ENCODE peak calls at places on chromosomes 7 and 10, in five cellular contexts. One of them, this sample, is unnamed.

GRCh38 chr10:79351332-79351731 is 4.1 kb downstream of the PPIF start:
- DNase-seq in Kasumi-1: no peak
- DNase-seq in stimulated activated CD8-positive, alpha-beta memory T cell treated with anti-CD3 and anti-CD28 coated beads, Interleukin-15, amount 100 ng/mL, for 24 hours: no peak
- DNase-seq in adipocyte: no peak
- DNase-seq in activated CD4-positive, alpha-beta T cell treated with anti-CD3 and anti-CD28 coated beads, Interleukin-2, amount 50 U/mL, for 24 hours: no peak
- DNase-seq in this sample: no peak

GRCh38 chr7:130489140-130489967 is 2.5 kb upstream of the MEST start:
- DNase-seq in activated CD4-positive, alpha-beta T cell treated with anti-CD3 and anti-CD28 coated beads, Interleukin-2, amount 50 U/mL, for 24 hours: no peak
- DNase-seq in stimulated activated CD8-positive, alpha-beta memory T cell treated with anti-CD3 and anti-CD28 coated beads, Interleukin-15, amount 100 ng/mL, for 24 hours: no peak
- DNase-seq in Kasumi-1: no peak
- DNase-seq in adipocyte: peak
- DNase-seq in this sample: no peak

GRCh38 chr10:3192856-3193635 is 20.5 kb upstream of the PITRM1 start:
- DNase-seq in adipocyte: peak
- DNase-seq in activated CD4-positive, alpha-beta T cell treated with anti-CD3 and anti-CD28 coated beads, Interleukin-2, amount 50 U/mL, for 24 hours: no peak
- DNase-seq in stimulated activated CD8-positive, alpha-beta memory T cell treated with anti-CD3 and anti-CD28 coated beads, Interleukin-15, amount 100 ng/mL, for 24 hours: no peak
- DNase-seq in Kasumi-1: peak
- DNase-seq in this sample: no peak

GRCh38 chr10:17217661-17218306 is 10.3 kb upstream of the VIM start:
- DNase-seq in activated CD4-positive, alpha-beta T cell treated with anti-CD3 and anti-CD28 coated beads, Interleukin-2, amount 50 U/mL, for 24 hours: no peak
- DNase-seq in stimulated activated CD8-positive, alpha-beta memory T cell treated with anti-CD3 and anti-CD28 coated beads, Interleukin-15, amount 100 ng/mL, for 24 hours: no peak
- DNase-seq in adipocyte: peak
- DNase-seq in Kasumi-1: no peak
- DNase-seq in this sample: no peak

GRCh38 chr10:111560042-111560441 is 483.2 kb downstream of the ADRA2A start:
- DNase-seq in Kasumi-1: no peak
- DNase-seq in activated CD4-positive, alpha-beta T cell treated with anti-CD3 and anti-CD28 coated beads, Interleukin-2, amount 50 U/mL, for 24 hours: no peak
- DNase-seq in adipocyte: no peak
- DNase-seq in stimulated activated CD8-positive, alpha-beta memory T cell treated with anti-CD3 and anti-CD28 coated beads, Interleukin-15, amount 100 ng/mL, for 24 hours: no peak
- DNase-seq in this sample: no peak

GRCh38 chr10:78313636-78314035 is 280.0 kb downstream of the RPS24 start:
- DNase-seq in Kasumi-1: no peak
- DNase-seq in adipocyte: no peak
- DNase-seq in activated CD4-positive, alpha-beta T cell treated with anti-CD3 and anti-CD28 coated beads, Interleukin-2, amount 50 U/mL, for 24 hours: no peak
- DNase-seq in stimulated activated CD8-positive, alpha-beta memory T cell treated with anti-CD3 and anti-CD28 coated beads, Interleukin-15, amount 100 ng/mL, for 24 hours: no peak
- DNase-seq in this sample: no peak

GRCh38 chr7:13291010-13291409 is 603.6 kb downstream of the ARL4A start:
- DNase-seq in Kasumi-1: no peak
- DNase-seq in stimulated activated CD8-positive, alpha-beta memory T cell treated with anti-CD3 and anti-CD28 coated beads, Interleukin-15, amount 100 ng/mL, for 24 hours: no peak
- DNase-seq in activated CD4-positive, alpha-beta T cell treated with anti-CD3 and anti-CD28 coated beads, Interleukin-2, amount 50 U/mL, for 24 hours: no peak
- DNase-seq in adipocyte: peak
- DNase-seq in this sample: no peak

GRCh38 chr10:111175786-111176185 is 99.0 kb downstream of the ADRA2A start:
- DNase-seq in activated CD4-positive, alpha-beta T cell treated with anti-CD3 and anti-CD28 coated beads, Interleukin-2, amount 50 U/mL, for 24 hours: no peak
- DNase-seq in adipocyte: no peak
- DNase-seq in stimulated activated CD8-positive, alpha-beta memory T cell treated with anti-CD3 and anti-CD28 coated beads, Interleukin-15, amount 100 ng/mL, for 24 hours: no peak
- DNase-seq in Kasumi-1: no peak
- DNase-seq in this sample: no peak

GRCh38 chr10:101444058-101444457 is 90.1 kb downstream of the BTRC start:
- DNase-seq in activated CD4-positive, alpha-beta T cell treated with anti-CD3 and anti-CD28 coated beads, Interleukin-2, amount 50 U/mL, for 24 hours: no peak
- DNase-seq in stimulated activated CD8-positive, alpha-beta memory T cell treated with anti-CD3 and anti-CD28 coated beads, Interleukin-15, amount 100 ng/mL, for 24 hours: no peak
- DNase-seq in Kasumi-1: peak
- DNase-seq in adipocyte: peak
- DNase-seq in this sample: no peak

GRCh38 chr7:78224923-78225322 is 426.4 kb downstream of the PHTF2 start:
- DNase-seq in Kasumi-1: no peak
- DNase-seq in activated CD4-positive, alpha-beta T cell treated with anti-CD3 and anti-CD28 coated beads, Interleukin-2, amount 50 U/mL, for 24 hours: no peak
- DNase-seq in adipocyte: no peak
- DNase-seq in stimulated activated CD8-positive, alpha-beta memory T cell treated with anti-CD3 and anti-CD28 coated beads, Interleukin-15, amount 100 ng/mL, for 24 hours: no peak
- DNase-seq in this sample: no peak

GRCh38 chr7:94368371-94368791 is 26.3 kb upstream of the COL1A2 start:
- DNase-seq in adipocyte: peak
- DNase-seq in stimulated activated CD8-positive, alpha-beta memory T cell treated with anti-CD3 and anti-CD28 coated beads, Interleukin-15, amount 100 ng/mL, for 24 hours: no peak
- DNase-seq in Kasumi-1: no peak
- DNase-seq in activated CD4-positive, alpha-beta T cell treated with anti-CD3 and anti-CD28 coated beads, Interleukin-2, amount 50 U/mL, for 24 hours: no peak
- DNase-seq in this sample: no peak

GRCh38 chr10:45578384-45578946 is 94.1 kb downstream of the ZFAND4 start:
- DNase-seq in adipocyte: no peak
- DNase-seq in activated CD4-positive, alpha-beta T cell treated with anti-CD3 and anti-CD28 coated beads, Interleukin-2, amount 50 U/mL, for 24 hours: no peak
- DNase-seq in stimulated activated CD8-positive, alpha-beta memory T cell treated with anti-CD3 and anti-CD28 coated beads, Interleukin-15, amount 100 ng/mL, for 24 hours: no peak
- DNase-seq in Kasumi-1: no peak
- DNase-seq in this sample: no peak

GRCh38 chr7:138519061-138519798 is 59.2 kb downstream of the TRIM24 start:
- DNase-seq in activated CD4-positive, alpha-beta T cell treated with anti-CD3 and anti-CD28 coated beads, Interleukin-2, amount 50 U/mL, for 24 hours: no peak
- DNase-seq in stimulated activated CD8-positive, alpha-beta memory T cell treated with anti-CD3 and anti-CD28 coated beads, Interleukin-15, amount 100 ng/mL, for 24 hours: no peak
- DNase-seq in Kasumi-1: no peak
- DNase-seq in adipocyte: no peak
- DNase-seq in this sample: no peak

GRCh38 chr10:128854965-128855364 is 612.1 kb upstream of the MGMT start:
- DNase-seq in adipocyte: no peak
- DNase-seq in Kasumi-1: no peak
- DNase-seq in activated CD4-positive, alpha-beta T cell treated with anti-CD3 and anti-CD28 coated beads, Interleukin-2, amount 50 U/mL, for 24 hours: no peak
- DNase-seq in stimulated activated CD8-positive, alpha-beta memory T cell treated with anti-CD3 and anti-CD28 coated beads, Interleukin-15, amount 100 ng/mL, for 24 hours: no peak
- DNase-seq in this sample: no peak

GRCh38 chr10:80122746-80123145 is 9.8 kb upstream of the PLAC9 start:
- DNase-seq in adipocyte: peak
- DNase-seq in Kasumi-1: no peak
- DNase-seq in activated CD4-positive, alpha-beta T cell treated with anti-CD3 and anti-CD28 coated beads, Interleukin-2, amount 50 U/mL, for 24 hours: no peak
- DNase-seq in stimulated activated CD8-positive, alpha-beta memory T cell treated with anti-CD3 and anti-CD28 coated beads, Interleukin-15, amount 100 ng/mL, for 24 hours: no peak
- DNase-seq in this sample: no peak

GRCh38 chr7:63043657-63044543 is 954.7 kb upstream of the ZNF722 start:
- DNase-seq in stimulated activated CD8-positive, alpha-beta memory T cell treated with anti-CD3 and anti-CD28 coated beads, Interleukin-15, amount 100 ng/mL, for 24 hours: no peak
- DNase-seq in adipocyte: no peak
- DNase-seq in Kasumi-1: no peak
- DNase-seq in activated CD4-positive, alpha-beta T cell treated with anti-CD3 and anti-CD28 coated beads, Interleukin-2, amount 50 U/mL, for 24 hours: no peak
- DNase-seq in this sample: no peak

GRCh38 chr10:7829289-7829834 is 11.1 kb downstream of the TAF3 start:
- DNase-seq in Kasumi-1: no peak
- DNase-seq in activated CD4-positive, alpha-beta T cell treated with anti-CD3 and anti-CD28 coated beads, Interleukin-2, amount 50 U/mL, for 24 hours: no peak
- DNase-seq in adipocyte: no peak
- DNase-seq in stimulated activated CD8-positive, alpha-beta memory T cell treated with anti-CD3 and anti-CD28 coated beads, Interleukin-15, amount 100 ng/mL, for 24 hours: no peak
- DNase-seq in this sample: no peak

GRCh38 chr7:106604303-106604918 is 56.5 kb downstream of the CCDC71L start:
- DNase-seq in activated CD4-positive, alpha-beta T cell treated with anti-CD3 and anti-CD28 coated beads, Interleukin-2, amount 50 U/mL, for 24 hours: no peak
- DNase-seq in adipocyte: no peak
- DNase-seq in stimulated activated CD8-positive, alpha-beta memory T cell treated with anti-CD3 and anti-CD28 coated beads, Interleukin-15, amount 100 ng/mL, for 24 hours: no peak
- DNase-seq in Kasumi-1: peak
- DNase-seq in this sample: no peak

GRCh38 chr10:43140414-43140813 is 2.2 kb downstream of the CSGALNACT2 start:
- DNase-seq in adipocyte: peak
- DNase-seq in Kasumi-1: peak
- DNase-seq in activated CD4-positive, alpha-beta T cell treated with anti-CD3 and anti-CD28 coated beads, Interleukin-2, amount 50 U/mL, for 24 hours: no peak
- DNase-seq in stimulated activated CD8-positive, alpha-beta memory T cell treated with anti-CD3 and anti-CD28 coated beads, Interleukin-15, amount 100 ng/mL, for 24 hours: no peak
- DNase-seq in this sample: no peak

GRCh38 chr10:17206210-17206709 is 4.8 kb upstream of the TRDMT1 start:
- DNase-seq in adipocyte: peak
- DNase-seq in Kasumi-1: peak
- DNase-seq in stimulated activated CD8-positive, alpha-beta memory T cell treated with anti-CD3 and anti-CD28 coated beads, Interleukin-15, amount 100 ng/mL, for 24 hours: no peak
- DNase-seq in activated CD4-positive, alpha-beta T cell treated with anti-CD3 and anti-CD28 coated beads, Interleukin-2, amount 50 U/mL, for 24 hours: no peak
- DNase-seq in this sample: peak

This sample was measured in activated T-helper 1 cell treated with anti-CD3 and anti-CD28 coated beads, Interleukin-2, amount 50 U/mL, for 16 hours.